ENCODE peak calls at places on chromosome 13, in ten cellular contexts. B, F, U, S, W, R, C, Q, N and E are unnamed samples.

GRCh38 chr13:73757471-73758233 is 376.6 kb downstream of the KLF12 start:
- DNase-seq in C (no peak), F (no peak), B (no peak), R (no peak), S (no peak), W (no peak), Q (no peak), N (no peak), U (no peak), E (no peak)

GRCh38 chr13:108566413-108567170 is 62.8 kb upstream of the MYO16 start:
- DNase-seq in Q (no peak), C (no peak), U (no peak), R (no peak), S (no peak), W (no peak), N (no peak), F (no peak), B (no peak), E (no peak)

GRCh38 chr13:66689628-66690027 is 540.5 kb downstream of the PCDH9 start:
- DNase-seq in U (no peak), F (peak; percentile 19), W (no peak), S (no peak), R (peak; percentile 27), B (no peak), C (no peak), Q (no peak), N (no peak), E (no peak)

GRCh38 chr13:111153977-111154332 is 38.8 kb downstream of the ARHGEF7 start:
- DNase-seq in U (peak; percentile 66), Q (peak; percentile 31), N (peak; percentile 44), F (no peak), W (peak; percentile 32), R (no peak), C (peak; percentile 46), S (no peak), B (no peak), E (peak; percentile 23)

GRCh38 chr13:93309886-93310520 is 83.4 kb downstream of the GPC6 start:
- DNase-seq in R (no peak), N (no peak), W (no peak), U (no peak), S (no peak), Q (no peak), B (no peak), C (no peak), F (peak; percentile 29), E (no peak)

GRCh38 chr13:36815069-36815468 is 4.0 kb upstream of the RFXAP start:
- DNase-seq in R (peak; percentile 5), U (no peak), F (no peak), W (no peak), C (no peak), N (no peak), S (no peak), B (no peak), Q (no peak), E (no peak)

GRCh38 chr13:33937373-33938087 is 119.6 kb downstream of the RFC3 start:
- DNase-seq in C (no peak), F (peak; percentile 74), U (peak; percentile 45), R (no peak), B (no peak), S (no peak), N (no peak), W (no peak), Q (no peak), E (no peak)

GRCh38 chr13:30895773-30896172 is 10.3 kb upstream of the MEDAG start:
- DNase-seq in Q (no peak), B (no peak), S (peak; percentile 27), F (peak; percentile 22), R (no peak), N (no peak), W (no peak), C (no peak), U (peak; percentile 45), E (no peak)

GRCh38 chr13:41601718-41602445 is 144.5 kb downstream of the RGCC start:
- DNase-seq in F (no peak), Q (no peak), U (no peak), R (no peak), S (no peak), C (no peak), B (no peak), N (no peak), W (no peak), E (no peak)

GRCh38 chr13:77387607-77388200 is 60.8 kb upstream of the MYCBP2 start:
- DNase-seq in R (no peak), C (no peak), U (no peak), B (no peak), F (no peak), N (no peak), Q (no peak), S (no peak), W (no peak), E (no peak)

GRCh38 chr13:97719759-97720158 is 233.7 kb upstream of the IPO5 start:
- DNase-seq in U (no peak), Q (no peak), W (no peak), F (no peak), S (no peak), N (no peak), C (no peak), R (no peak), B (no peak), E (no peak)

GRCh38 chr13:26996965-26997752 is 174.5 kb downstream of the USP12 start:
- DNase-seq in N (no peak), F (no peak), S (no peak), B (no peak), R (no peak), U (no peak), C (no peak), Q (no peak), W (no peak), E (no peak)

GRCh38 chr13:114151565-114152284 is 19.3 kb upstream of the RASA3 start:
- DNase-seq in S (peak; percentile 94), N (no peak), B (no peak), C (peak; percentile 45), F (no peak), R (no peak), W (peak; percentile 27), U (no peak), Q (peak; percentile 47), E (no peak)

GRCh38 chr13:64158910-64159309 is 2743.3 kb upstream of the PCDH20 start:
- DNase-seq in F (no peak), B (no peak), C (no peak), N (no peak), R (no peak), S (peak; percentile 0), Q (no peak), W (no peak), U (no peak), E (no peak)

GRCh38 chr13:33106656-33107402 is 90.6 kb downstream of the KL start:
- DNase-seq in W (no peak), F (no peak), U (no peak), B (no peak), N (no peak), R (no peak), S (no peak), Q (no peak), C (no peak), E (no peak)

GRCh38 chr13:34162545-34162936 is 344.6 kb downstream of the RFC3 start:
- DNase-seq in S (no peak), U (no peak), C (no peak), N (no peak), R (no peak), W (no peak), B (no peak), Q (no peak), F (no peak), E (no peak)

GRCh38 chr13:45859682-45860081 is 8.1 kb upstream of the SIAH3 start:
- DNase-seq in C (no peak), Q (no peak), S (no peak), U (peak; percentile 46), F (peak; percentile 55), N (no peak), B (no peak), W (no peak), R (no peak), E (no peak)